ENCODE peak calls at places on chromosomes 6 and 20, in five cellular contexts. W is stomach, M is GM20000, D is astrocyte of the hippocampus, G is C1 segment of cervical spinal cord. Z is an unnamed sample.

GRCh38 chr6:128305228-128305627 is 215.2 kb downstream of the PTPRK start:
- DNase-seq in W (no peak), G (no peak), D (peak; percentile 25), M (no peak), Z (peak; percentile 29)

GRCh38 chr6:21742238-21742660 is 148.7 kb downstream of the SOX4 start:
- DNase-seq in G (no peak), W (no peak), M (no peak), D (peak; percentile 54), Z (peak; percentile 97)

GRCh38 chr20:1474817-1475603 is 8.4 kb upstream of the NSFL1C start:
- DNase-seq in G (no peak), W (no peak), D (no peak), M (no peak), Z (peak; percentile 96)

GRCh38 chr6:21625642-21626041 is 32.1 kb downstream of the SOX4 start:
- DNase-seq in W (no peak), D (no peak), G (no peak), M (no peak), Z (no peak)

GRCh38 chr20:51346686-51347485 is 195.6 kb downstream of the NFATC2 start:
- DNase-seq in D (peak; percentile 75), W (no peak), G (no peak), M (no peak), Z (peak; percentile 69)

GRCh38 chr6:133889557-133890301 is 816 bp downstream of the TCF21 start:
- DNase-seq in G (no peak), D (peak; percentile 56), M (peak; percentile 19), W (no peak), Z (no peak)

GRCh38 chr6:19781269-19781668 is 55.9 kb upstream of the ID4 start:
- DNase-seq in M (no peak), D (no peak), G (no peak), W (no peak), Z (no peak)

GRCh38 chr6:155850408-155850841 is 394.8 kb upstream of the NOX3 start:
- DNase-seq in D (peak; percentile 20), M (no peak), W (no peak), G (no peak), Z (peak; percentile 50)

GRCh38 chr20:35115606-35116005 is 23.0 kb upstream of the TRPC4AP start:
- DNase-seq in D (no peak), M (no peak), W (no peak), G (no peak), Z (no peak)

GRCh38 chr6:139376604-139377218 is 2.3 kb upstream of the CITED2 start:
- DNase-seq in W (peak; percentile 82), G (no peak), M (no peak), D (peak; percentile 56), Z (peak; percentile 61)

GRCh38 chr20:57428611-57429496 is 37.7 kb downstream of the RBM38 start:
- DNase-seq in M (no peak), G (peak; percentile 48), D (no peak), W (peak; percentile 70), Z (no peak)

GRCh38 chr20:14838663-14839650 is 501.5 kb upstream of the FLRT3 start:
- DNase-seq in W (no peak), M (no peak), G (no peak), D (no peak), Z (peak; percentile 8)

GRCh38 chr6:8939615-8940014 is 504.3 kb upstream of the SLC35B3 start:
- DNase-seq in G (no peak), W (no peak), M (no peak), D (no peak), Z (peak; percentile 24)

GRCh38 chr6:72619883-72620696 is 1.8 kb upstream of the KCNQ5 start:
- DNase-seq in M (peak; percentile 83), G (no peak), D (peak; percentile 66), W (peak; percentile 30), Z (no peak)

GRCh38 chr6:155310596-155310995 is 3.7 kb downstream of the TFB1M start:
- DNase-seq in W (no peak), M (no peak), G (no peak), D (no peak), Z (peak; percentile 91)

GRCh38 chr6:124982669-124983068 is 20.4 kb downstream of the RNF217 start:
- DNase-seq in M (no peak), W (no peak), D (no peak), G (no peak), Z (peak; percentile 46)